ENCODE peak calls at places on chromosomes 16 and 17, in six cellular contexts. Z is IMR-90, K is H9, I is mesendoderm, J is neuronal stem cell, O is H1. L is an unnamed sample. For H3K4me1, the result is how much of the 10 kb centered on the place peaks cover.

GRCh38 chr16:1979271-1980025 is 1.8 kb downstream of the NOXO1 start:
- DNase-seq in K (peak), I (peak), J (no peak), O (peak), Z (no peak), L (no peak)

GRCh38 chr16:81397879-81398516 is 46.6 kb upstream of the CMIP start:
- DNase-seq in J (no peak), K (no peak), Z (no peak), I (no peak), O (no peak), L (no peak)

GRCh38 chr17:10772425-10773380 is 31.2 kb downstream of the TMEM238L start:
- DNase-seq in O (peak), I (peak), J (peak), Z (peak), K (peak), L (no peak)

GRCh38 chr16:57556941-57557541 is 14.6 kb downstream of the ADGRG5 start:
- DNase-seq in J (no peak), O (no peak), K (no peak), Z (no peak), I (no peak), L (no peak)

GRCh38 chr16:71439531-71439930 is 2.3 kb downstream of the TLE7 start:
- DNase-seq in Z (no peak), J (no peak), K (no peak), I (no peak), O (no peak), L (no peak)

GRCh38 chr16:56628486-56629035 is 3.0 kb downstream of the MT1E start:
- DNase-seq in K (no peak), Z (no peak), J (no peak), O (no peak), I (no peak), L (no peak)

GRCh38 chr16:55830658-55831294 is 2.1 kb downstream of the CES1 start:
- DNase-seq in J (no peak), K (no peak), O (no peak), Z (no peak), I (no peak), L (no peak)

GRCh38 chr17:7439462-7440112 is at the start of gene FGF11:
- DNase-seq in Z (no peak), K (no peak), I (no peak), J (no peak), O (no peak), L (no peak)

GRCh38 chr16:28981517-28981916 is 3.3 kb upstream of the LAT start:
- DNase-seq in I (peak), Z (no peak), J (no peak), K (peak), O (peak), L (no peak)

GRCh38 chr17:43388198-43389021 is 10.4 kb upstream of the ARL4D start:
- DNase-seq in K (peak), Z (peak), I (peak), J (peak), O (peak), L (peak)

GRCh38 chr16:88468289-88469129 is 15.4 kb downstream of the ZFPM1 start:
- DNase-seq in K (peak), J (peak), Z (peak), I (peak), O (peak), L (peak)

GRCh38 chr17:16470302-16470701 is 21.7 kb downstream of the LRRC75A start:
- DNase-seq in J (no peak), I (no peak), Z (no peak), O (no peak), K (peak), L (no peak)

GRCh38 chr16:65576139-65576538 is 454.3 kb upstream of the CDH11 start:
- DNase-seq in I (no peak), O (no peak), K (no peak), Z (no peak), J (no peak), L (no peak)

GRCh38 chr17:42683407-42684031 is 1.2 kb downstream of the CNTNAP1 start:
- DNase-seq in I (peak), O (peak), Z (peak), J (no peak), K (peak), L (peak)

GRCh38 chr17:76848670-76849069 is 19.5 kb upstream of the MGAT5B start:
- DNase-seq in O (no peak), Z (no peak), I (no peak), J (no peak), K (no peak), L (no peak)

GRCh38 chr16:58381661-58382060 is 10.6 kb upstream of the GINS3 start:
- DNase-seq in J (no peak), I (no peak), K (no peak), O (no peak), Z (no peak), L (no peak)

GRCh38 chr17:66580601-66581385 is 254.1 kb upstream of the CACNG5 start:
- DNase-seq in Z (peak), I (no peak), O (no peak), J (no peak), K (peak), L (peak)

GRCh38 chr17:79915850-79916430 is 76.7 kb upstream of the CBX4 start:
- DNase-seq in K (peak), Z (peak), O (peak), J (no peak), I (peak), L (peak)

GRCh38 chr16:83717814-83718213 is 90.0 kb upstream of the HSBP1 start:
- DNase-seq in I (peak), Z (peak), J (no peak), K (no peak), O (no peak), L (peak)

GRCh38 chr17:21375162-21375560 is 996 bp upstream of the KCNJ12 start:
- DNase-seq in J (no peak), Z (no peak), O (no peak), I (no peak), K (no peak), L (no peak)

GRCh38 chr16:68406458-68407041 is 41.8 kb downstream of the SMPD3 start:
- DNase-seq in Z (peak), K (no peak), J (no peak), O (no peak), I (no peak), L (peak)

GRCh38 chr16:57600048-57600835 is 28.2 kb upstream of the ADGRG1 start:
- DNase-seq in J (peak), Z (peak), K (peak), I (peak), O (peak), L (peak)

GRCh38 chr17:51957746-51958145 is 200.8 kb downstream of the CA10 start:
- DNase-seq in J (no peak), K (no peak), Z (no peak), O (no peak), I (no peak), L (no peak)

GRCh38 chr17:81003711-81004335 is 12.2 kb downstream of the CHMP6 start:
- DNase-seq in Z (no peak), I (no peak), K (no peak), O (no peak), J (no peak), L (no peak)

GRCh38 chr16:7321661-7322060 is 11.0 kb upstream of the RBFOX1 start:
- DNase-seq in J (no peak), Z (no peak), K (peak), O (no peak), I (peak), L (no peak)

GRCh38 chr17:44796731-44797130 is 33.4 kb downstream of the GJC1 start:
- DNase-seq in K (no peak), I (no peak), Z (no peak), J (no peak), O (no peak), L (no peak)

GRCh38 chr17:44795421-44795820 is 34.7 kb downstream of the GJC1 start:
- DNase-seq in Z (no peak), I (no peak), J (no peak), K (no peak), O (no peak), L (no peak)

GRCh38 chr17:44798352-44798751 is 31.7 kb downstream of the GJC1 start:
- DNase-seq in J (no peak), Z (no peak), O (no peak), K (no peak), I (no peak), L (no peak)

GRCh38 chr17:44795928-44796327 is 34.2 kb downstream of the GJC1 start:
- DNase-seq in O (no peak), J (no peak), Z (no peak), I (no peak), K (no peak), L (no peak)

DNA sequence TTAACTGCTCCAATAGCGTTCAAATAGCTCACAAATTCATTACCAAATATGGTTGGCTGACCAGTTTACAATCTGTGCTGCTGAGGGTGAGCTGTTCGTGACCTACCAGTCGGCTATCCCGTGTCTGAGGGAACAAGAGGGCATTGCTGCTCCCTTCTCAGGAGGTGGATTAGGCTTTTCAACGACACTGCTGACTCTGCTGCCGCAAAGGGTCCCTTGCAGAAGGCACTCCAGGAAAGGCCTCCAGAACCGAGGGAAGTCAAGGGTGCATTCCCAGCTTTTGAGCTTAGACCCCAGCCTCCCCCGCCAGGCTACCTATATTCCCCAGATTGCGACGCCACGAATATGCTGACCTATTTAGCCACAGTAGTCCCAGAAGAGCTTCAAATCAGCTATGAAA is 32.3 kb downstream of the GJC1 start:
- DNase-seq in K (no peak), J (no peak), Z (peak), O (no peak), I (no peak), L (peak)
- H3K23ac ChIP-seq in K (no peak), J (no peak), Z (peak), O (no peak), I (no peak), L (no peak)

GRCh38 chr17:39781814-39782213 is 44.1 kb downstream of the GRB7 start:
- DNase-seq in O (no peak), Z (no peak), I (no peak), K (no peak), J (no peak), L (no peak)

GRCh38 chr17:39781028-39781800 is 43.5 kb downstream of the GRB7 start:
- DNase-seq in Z (no peak), K (no peak), I (no peak), J (no peak), O (no peak), L (no peak)

GRCh38 chr17:39782980-39783379 is 45.2 kb downstream of the GRB7 start:
- DNase-seq in K (no peak), J (no peak), I (no peak), Z (no peak), O (no peak), L (no peak)

GRCh38 chr17:39787038-39787437 is 49.3 kb downstream of the GRB7 start:
- DNase-seq in I (no peak), Z (no peak), J (no peak), O (no peak), K (no peak), L (no peak)

GRCh38 chr17:39782481-39782880 is 44.7 kb downstream of the GRB7 start:
- DNase-seq in Z (peak), O (no peak), J (no peak), I (no peak), K (no peak), L (peak)
- H3K4me1 ChIP-seq in Z (under half), O (under half), J (under half), I (under half), K (under half), L (under half)

GRCh38 chr16:48635199-48635718 is 25.3 kb upstream of the N4BP1 start:
- DNase-seq in J (no peak), I (no peak), K (no peak), Z (no peak), O (peak), L (no peak)
- H3K23ac ChIP-seq in J (no peak), I (no peak), K (no peak), Z (no peak), O (no peak), L (no peak)

GRCh38 chr16:87325480-87325879 is 8.3 kb upstream of the C16orf95 start:
- DNase-seq in Z (peak), K (no peak), I (no peak), O (no peak), J (no peak), L (no peak)

GRCh38 chr16:87322360-87322759 is 5.2 kb upstream of the C16orf95 start:
- DNase-seq in K (no peak), I (no peak), O (no peak), J (no peak), Z (no peak), L (no peak)

GRCh38 chr16:87324411-87325275 is 7.5 kb upstream of the C16orf95 start:
- DNase-seq in J (peak), Z (peak), O (peak), K (peak), I (peak), L (peak)

GRCh38 chr16:87322833-87323726 is 5.9 kb upstream of the C16orf95 start:
- DNase-seq in J (no peak), Z (no peak), I (no peak), O (no peak), K (no peak), L (no peak)

DNA sequence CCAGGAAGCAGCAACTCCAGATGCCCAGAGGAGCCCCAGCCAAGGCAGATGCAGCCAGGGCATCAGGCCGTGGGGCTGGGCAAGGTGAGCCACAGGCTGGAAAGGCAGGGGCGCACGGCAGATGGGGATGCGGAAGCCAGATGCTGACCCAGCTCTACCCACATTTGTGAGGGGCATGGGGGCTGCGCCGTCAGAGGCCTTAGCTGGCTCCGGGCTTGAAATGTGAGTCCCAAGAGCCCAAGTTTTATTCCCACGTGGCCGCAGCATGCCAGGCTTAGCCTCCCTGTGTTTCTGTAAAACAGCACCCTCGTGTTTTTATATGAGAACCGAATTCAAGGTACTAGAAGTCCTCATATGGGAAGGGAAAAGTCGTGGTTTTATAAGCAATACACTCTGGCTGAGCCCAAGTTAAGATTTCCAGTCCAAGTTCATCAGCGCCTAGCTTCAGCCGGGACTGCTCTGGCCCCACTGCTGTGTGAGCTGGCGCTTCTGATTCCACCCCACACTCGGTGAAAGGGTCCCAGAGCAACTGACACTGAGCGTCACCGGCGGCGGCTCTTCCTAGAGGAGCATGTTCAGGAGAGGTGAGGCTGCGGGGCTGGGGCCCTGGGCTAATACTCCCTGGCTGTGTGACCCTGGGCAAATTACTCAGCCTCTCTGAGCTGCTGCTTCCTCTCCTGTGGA is 6.7 kb upstream of the C16orf95 start:
- DNase-seq in J (no peak), O (no peak), Z (no peak), I (no peak), K (no peak), L (no peak)
- H3K4me1 ChIP-seq in J (under half), O (under half), Z (under half), I (under half), K (under half), L (under half)

DNA sequence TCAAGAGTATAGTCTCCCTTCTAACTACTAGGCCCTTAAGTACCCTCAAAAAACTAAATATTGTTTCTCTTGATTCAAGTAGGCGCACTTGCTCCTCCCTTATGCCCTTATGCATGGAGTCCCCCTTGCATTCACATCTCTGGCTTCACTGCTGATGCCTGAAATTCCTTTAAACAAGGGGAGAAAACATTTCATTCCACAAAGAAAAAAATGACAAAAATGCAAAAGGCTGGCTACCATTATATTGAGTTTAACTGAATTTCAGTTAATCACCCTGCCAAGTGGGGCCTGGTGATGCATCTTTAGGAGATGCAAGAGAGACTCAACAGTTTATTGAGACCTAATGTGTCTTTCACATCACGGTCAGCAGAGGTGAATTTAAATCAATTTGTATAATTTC is 35.6 kb downstream of the CRLF3 start:
- DNase-seq in Z (peak), K (no peak), J (no peak), I (peak), O (no peak), L (no peak)
- H3K23ac ChIP-seq in Z (no peak), K (no peak), J (no peak), I (no peak), O (no peak), L (no peak)